ENCODE peak calls at places on chromosomes 4 and X, in ten cellular contexts. One of them, this sample, is unnamed.

GRCh38 chr4:163666335-163666888 is 171.9 kb downstream of the TMA16 start:
- DNase-seq in suprapubic skin: no peak
- DNase-seq in HepG2: no peak
- DNase-seq in A549: no peak
- DNase-seq in tibial nerve: no peak
- DNase-seq in upper lobe of left lung: no peak
- DNase-seq in prostate gland: no peak
- DNase-seq in IMR-90: no peak
- DNase-seq in stomach: no peak
- DNase-seq in uterus: no peak
- DNase-seq in this sample: no peak

GRCh38 chr4:126807132-126807531 is 825.6 kb upstream of the INTU start:
- DNase-seq in suprapubic skin: no peak
- DNase-seq in HepG2: no peak
- DNase-seq in A549: no peak
- DNase-seq in tibial nerve: no peak
- DNase-seq in upper lobe of left lung: no peak
- DNase-seq in prostate gland: no peak
- DNase-seq in IMR-90: peak
- DNase-seq in stomach: no peak
- DNase-seq in uterus: no peak
- DNase-seq in this sample: no peak

GRCh38 chrX:25020391-25021131 is 4.8 kb upstream of the ARX start:
- DNase-seq in suprapubic skin: no peak
- DNase-seq in HepG2: no peak
- DNase-seq in A549: peak
- DNase-seq in tibial nerve: no peak
- DNase-seq in upper lobe of left lung: no peak
- DNase-seq in prostate gland: no peak
- DNase-seq in IMR-90: no peak
- DNase-seq in stomach: no peak
- DNase-seq in uterus: no peak
- DNase-seq in this sample: peak

GRCh38 chr4:80097395-80098177 is 24.6 kb upstream of the ANTXR2 start:
- DNase-seq in suprapubic skin: peak
- DNase-seq in HepG2: no peak
- DNase-seq in A549: no peak
- DNase-seq in tibial nerve: peak
- DNase-seq in upper lobe of left lung: no peak
- DNase-seq in prostate gland: no peak
- DNase-seq in IMR-90: peak
- DNase-seq in stomach: no peak
- DNase-seq in uterus: peak
- DNase-seq in this sample: peak

GRCh38 chr4:71404049-71404448 is 65.2 kb downstream of the SLC4A4 start:
- DNase-seq in suprapubic skin: no peak
- DNase-seq in HepG2: no peak
- DNase-seq in A549: no peak
- DNase-seq in tibial nerve: no peak
- DNase-seq in upper lobe of left lung: no peak
- DNase-seq in prostate gland: no peak
- DNase-seq in IMR-90: peak
- DNase-seq in stomach: no peak
- DNase-seq in uterus: no peak
- DNase-seq in this sample: no peak

GRCh38 chr4:80237992-80238391 is 28.5 kb upstream of the FGF5 start:
- DNase-seq in suprapubic skin: no peak
- DNase-seq in HepG2: no peak
- DNase-seq in A549: no peak
- DNase-seq in tibial nerve: no peak
- DNase-seq in upper lobe of left lung: no peak
- DNase-seq in prostate gland: no peak
- DNase-seq in IMR-90: peak
- DNase-seq in stomach: no peak
- DNase-seq in uterus: no peak
- DNase-seq in this sample: no peak

GRCh38 chr4:38132843-38133662 is 172.9 kb downstream of the PTTG2 start:
- DNase-seq in suprapubic skin: peak
- DNase-seq in HepG2: peak
- DNase-seq in A549: no peak
- DNase-seq in tibial nerve: no peak
- DNase-seq in upper lobe of left lung: no peak
- DNase-seq in prostate gland: no peak
- DNase-seq in IMR-90: no peak
- DNase-seq in stomach: no peak
- DNase-seq in uterus: no peak
- DNase-seq in this sample: no peak

GRCh38 chr4:128484896-128485295 is 197.3 kb upstream of the PGRMC2 start:
- DNase-seq in suprapubic skin: no peak
- DNase-seq in HepG2: no peak
- DNase-seq in A549: no peak
- DNase-seq in tibial nerve: no peak
- DNase-seq in upper lobe of left lung: no peak
- DNase-seq in prostate gland: no peak
- DNase-seq in IMR-90: peak
- DNase-seq in stomach: no peak
- DNase-seq in uterus: no peak
- DNase-seq in this sample: no peak

GRCh38 chrX:264634-265455 is 16.3 kb upstream of the PLCXD1 start:
- DNase-seq in suprapubic skin: no peak
- DNase-seq in HepG2: peak
- DNase-seq in A549: no peak
- DNase-seq in tibial nerve: no peak
- DNase-seq in upper lobe of left lung: peak
- DNase-seq in prostate gland: peak
- DNase-seq in IMR-90: no peak
- DNase-seq in stomach: peak
- DNase-seq in uterus: no peak
- DNase-seq in this sample: no peak

GRCh38 chr4:13537011-13537831 is 7.1 kb downstream of the NKX3-2 start:
- DNase-seq in suprapubic skin: no peak
- DNase-seq in HepG2: no peak
- DNase-seq in A549: no peak
- DNase-seq in tibial nerve: no peak
- DNase-seq in upper lobe of left lung: no peak
- DNase-seq in prostate gland: no peak
- DNase-seq in IMR-90: no peak
- DNase-seq in stomach: no peak
- DNase-seq in uterus: no peak
- DNase-seq in this sample: no peak

GRCh38 chrX:17519349-17519748 is 144.3 kb downstream of the NHS start:
- DNase-seq in suprapubic skin: peak
- DNase-seq in HepG2: no peak
- DNase-seq in A549: no peak
- DNase-seq in tibial nerve: peak
- DNase-seq in upper lobe of left lung: no peak
- DNase-seq in prostate gland: no peak
- DNase-seq in IMR-90: peak
- DNase-seq in stomach: no peak
- DNase-seq in uterus: peak
- DNase-seq in this sample: no peak

GRCh38 chrX:40478457-40479065 is 102.2 kb upstream of the ATP6AP2 start:
- DNase-seq in suprapubic skin: no peak
- DNase-seq in HepG2: no peak
- DNase-seq in A549: no peak
- DNase-seq in tibial nerve: no peak
- DNase-seq in upper lobe of left lung: no peak
- DNase-seq in prostate gland: no peak
- DNase-seq in IMR-90: no peak
- DNase-seq in stomach: no peak
- DNase-seq in uterus: no peak
- DNase-seq in this sample: no peak

GRCh38 chr4:80153800-80154546 is 43.3 kb upstream of the PRDM8 start:
- DNase-seq in suprapubic skin: no peak
- DNase-seq in HepG2: no peak
- DNase-seq in A549: no peak
- DNase-seq in tibial nerve: no peak
- DNase-seq in upper lobe of left lung: no peak
- DNase-seq in prostate gland: no peak
- DNase-seq in IMR-90: peak
- DNase-seq in stomach: no peak
- DNase-seq in uterus: no peak
- DNase-seq in this sample: no peak

DNA sequence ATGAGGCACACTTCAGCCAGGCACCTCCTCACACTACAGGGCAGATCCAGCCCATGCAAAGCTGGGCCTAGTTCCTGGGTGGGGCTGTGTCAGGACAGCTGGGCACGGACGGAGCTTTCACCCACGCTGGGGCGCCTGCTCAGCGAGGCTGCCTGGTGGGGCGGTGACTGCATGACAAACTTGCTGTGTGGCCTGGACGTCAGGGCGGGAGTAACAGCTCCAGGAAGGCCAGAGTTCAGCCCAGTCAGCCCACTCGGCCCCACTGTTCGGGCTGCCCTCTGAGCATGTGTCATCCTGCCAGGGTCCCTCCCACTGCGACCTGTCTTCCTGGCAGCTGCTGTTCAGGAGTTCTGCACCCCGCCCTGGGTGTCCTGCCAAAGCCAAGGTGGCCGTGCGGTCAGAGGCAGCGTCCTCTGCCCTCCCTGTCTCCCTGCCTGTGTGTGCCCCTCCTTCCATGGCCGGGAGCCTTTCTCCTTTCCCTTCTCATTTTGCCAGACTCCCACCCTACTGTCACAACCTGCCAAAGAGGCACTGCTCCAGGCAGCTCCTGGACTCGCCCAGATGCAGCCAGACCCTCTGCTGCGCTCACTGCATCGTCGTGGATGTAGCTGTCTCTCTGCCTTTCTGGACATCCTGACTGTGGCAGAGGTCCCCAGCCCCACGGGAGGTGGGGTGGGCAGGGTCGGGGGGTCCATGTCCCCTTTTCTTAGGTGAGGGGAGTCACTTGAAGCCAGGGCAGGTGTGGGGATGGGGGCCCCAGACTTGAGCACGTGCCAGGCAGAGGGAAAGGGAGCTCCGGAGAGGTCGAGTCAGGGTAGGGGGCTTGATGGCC is 33.0 kb upstream of the KIAA0232 start:
- DNase-seq in suprapubic skin: peak
- DNase-seq in HepG2: peak
- DNase-seq in A549: peak
- DNase-seq in tibial nerve: peak
- DNase-seq in upper lobe of left lung: peak
- DNase-seq in prostate gland: peak
- DNase-seq in IMR-90: peak
- DNase-seq in stomach: peak
- DNase-seq in uterus: peak
- DNase-seq in this sample: peak
- TF ChIP-seq POLR2A in suprapubic skin: no peak
- TF ChIP-seq POLR2A in HepG2: no peak
- TF ChIP-seq POLR2A in A549: peak
- TF ChIP-seq POLR2A in tibial nerve: no peak
- TF ChIP-seq POLR2A in upper lobe of left lung: no peak
- TF ChIP-seq POLR2A in prostate gland: peak
- TF ChIP-seq POLR2A in IMR-90: no peak
- TF ChIP-seq POLR2A in stomach: no peak
- TF ChIP-seq POLR2A in uterus: no peak
- TF ChIP-seq POLR2A in this sample: no peak

GRCh38 chr4:10096976-10097330 is 19.6 kb downstream of the WDR1 start:
- DNase-seq in suprapubic skin: no peak
- DNase-seq in HepG2: no peak
- DNase-seq in A549: no peak
- DNase-seq in tibial nerve: no peak
- DNase-seq in upper lobe of left lung: no peak
- DNase-seq in prostate gland: no peak
- DNase-seq in IMR-90: no peak
- DNase-seq in stomach: no peak
- DNase-seq in uterus: no peak
- DNase-seq in this sample: no peak
- TF ChIP-seq POLR2A in suprapubic skin: no peak
- TF ChIP-seq POLR2A in HepG2: no peak
- TF ChIP-seq POLR2A in A549: no peak
- TF ChIP-seq POLR2A in tibial nerve: no peak
- TF ChIP-seq POLR2A in upper lobe of left lung: no peak
- TF ChIP-seq POLR2A in prostate gland: no peak
- TF ChIP-seq POLR2A in IMR-90: no peak
- TF ChIP-seq POLR2A in stomach: no peak
- TF ChIP-seq POLR2A in uterus: no peak
- TF ChIP-seq POLR2A in this sample: no peak

GRCh38 chrX:72621619-72622485 is 49.2 kb upstream of the HDAC8 start:
- DNase-seq in suprapubic skin: no peak
- DNase-seq in HepG2: no peak
- DNase-seq in A549: peak
- DNase-seq in tibial nerve: no peak
- DNase-seq in upper lobe of left lung: no peak
- DNase-seq in prostate gland: no peak
- DNase-seq in IMR-90: peak
- DNase-seq in stomach: no peak
- DNase-seq in uterus: no peak
- DNase-seq in this sample: no peak

GRCh38 chrX:72621163-72621562 is 48.5 kb upstream of the HDAC8 start:
- DNase-seq in suprapubic skin: no peak
- DNase-seq in HepG2: no peak
- DNase-seq in A549: peak
- DNase-seq in tibial nerve: no peak
- DNase-seq in upper lobe of left lung: no peak
- DNase-seq in prostate gland: no peak
- DNase-seq in IMR-90: no peak
- DNase-seq in stomach: no peak
- DNase-seq in uterus: no peak
- DNase-seq in this sample: no peak

GRCh38 chrX:72624194-72624593 is 51.6 kb upstream of the HDAC8 start:
- DNase-seq in suprapubic skin: no peak
- DNase-seq in HepG2: no peak
- DNase-seq in A549: no peak
- DNase-seq in tibial nerve: no peak
- DNase-seq in upper lobe of left lung: no peak
- DNase-seq in prostate gland: no peak
- DNase-seq in IMR-90: no peak
- DNase-seq in stomach: no peak
- DNase-seq in uterus: no peak
- DNase-seq in this sample: no peak

GRCh38 chrX:72620550-72621145 is 48.0 kb upstream of the HDAC8 start:
- DNase-seq in suprapubic skin: no peak
- DNase-seq in HepG2: peak
- DNase-seq in A549: peak
- DNase-seq in tibial nerve: peak
- DNase-seq in upper lobe of left lung: peak
- DNase-seq in prostate gland: peak
- DNase-seq in IMR-90: peak
- DNase-seq in stomach: peak
- DNase-seq in uterus: peak
- DNase-seq in this sample: peak
- TF ChIP-seq POLR2A in suprapubic skin: no peak
- TF ChIP-seq POLR2A in HepG2: no peak
- TF ChIP-seq POLR2A in A549: no peak
- TF ChIP-seq POLR2A in tibial nerve: no peak
- TF ChIP-seq POLR2A in upper lobe of left lung: no peak
- TF ChIP-seq POLR2A in prostate gland: no peak
- TF ChIP-seq POLR2A in IMR-90: no peak
- TF ChIP-seq POLR2A in stomach: no peak
- TF ChIP-seq POLR2A in uterus: no peak
- TF ChIP-seq POLR2A in this sample: no peak

DNA sequence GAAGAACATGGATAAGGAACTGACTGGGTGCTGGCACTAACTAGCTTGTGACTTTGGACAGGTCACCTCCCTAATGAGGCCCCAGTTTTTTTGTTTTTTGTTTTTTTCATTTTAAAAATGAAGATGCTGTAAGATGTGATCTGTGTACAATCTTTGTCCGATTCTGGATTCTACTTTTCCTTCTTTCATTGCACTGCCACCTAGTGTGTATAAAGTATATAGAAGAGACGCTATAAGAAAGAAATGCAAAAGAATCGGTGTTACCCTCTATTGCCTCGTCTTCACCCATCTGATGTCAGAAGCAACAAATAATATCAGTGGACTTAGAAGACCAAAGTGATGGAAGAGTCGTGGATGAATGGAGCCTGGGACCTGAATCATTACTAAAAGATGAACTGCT is 58.6 kb upstream of the P2RY10 start:
- DNase-seq in suprapubic skin: no peak
- DNase-seq in HepG2: no peak
- DNase-seq in A549: peak
- DNase-seq in tibial nerve: no peak
- DNase-seq in upper lobe of left lung: no peak
- DNase-seq in prostate gland: no peak
- DNase-seq in IMR-90: no peak
- DNase-seq in stomach: no peak
- DNase-seq in uterus: no peak
- DNase-seq in this sample: no peak
- TF ChIP-seq POLR2A in suprapubic skin: no peak
- TF ChIP-seq POLR2A in HepG2: no peak
- TF ChIP-seq POLR2A in A549: no peak
- TF ChIP-seq POLR2A in tibial nerve: no peak
- TF ChIP-seq POLR2A in upper lobe of left lung: no peak
- TF ChIP-seq POLR2A in prostate gland: no peak
- TF ChIP-seq POLR2A in IMR-90: no peak
- TF ChIP-seq POLR2A in stomach: no peak
- TF ChIP-seq POLR2A in uterus: no peak
- TF ChIP-seq POLR2A in this sample: no peak

This sample was measured in H54.